ENCODE peak calls at places on chromosomes 11 and 22, in eight cellular contexts. G is esophagus squamous epithelium; K is CD4-positive, alpha-beta T cell; R is tibial nerve; L is fibroblast of lung; Y is brain microvascular endothelial cell; I is fibroblast of mammary gland; H is HCT116. S is an unnamed sample.

GRCh38 chr22:41290262-41291221 is 4.6 kb upstream of the RANGAP1 start:
- DNase-seq in G (no peak), K (no peak), R (peak), L (peak), Y (peak), I (peak), H (no peak), S (peak)

GRCh38 chr22:44574581-44575343 is 76.7 kb upstream of the RTL6 start:
- DNase-seq in G (no peak), K (no peak), R (no peak), L (no peak), Y (no peak), I (no peak), H (no peak), S (no peak)

GRCh38 chr11:118223992-118224391 is 819 bp downstream of the JAML start:
- DNase-seq in G (no peak), K (no peak), R (no peak), L (no peak), Y (no peak), I (no peak), H (no peak), S (no peak)

GRCh38 chr11:61652135-61652534 is 28.1 kb upstream of the DAGLA start:
- DNase-seq in G (no peak), K (no peak), R (no peak), L (no peak), Y (no peak), I (no peak), H (no peak), S (no peak)

GRCh38 chr11:60870276-60870675 is 2.9 kb downstream of the ZP1 start:
- DNase-seq in G (no peak), K (no peak), R (no peak), L (no peak), Y (no peak), I (no peak), H (no peak), S (no peak)

GRCh38 chr11:24575392-24575791 is 78.5 kb downstream of the LUZP2 start:
- DNase-seq in G (no peak), K (no peak), R (no peak), L (peak), Y (peak), I (peak), H (no peak), S (no peak)

GRCh38 chr11:30328676-30329075 is 5.8 kb downstream of the ARL14EP start:
- DNase-seq in G (no peak), K (no peak), R (no peak), L (no peak), Y (no peak), I (peak), H (no peak), S (no peak)

GRCh38 chr22:41449321-41449720 is 2.7 kb upstream of the TOB2 start:
- DNase-seq in G (no peak), K (no peak), R (no peak), L (no peak), Y (no peak), I (peak), H (no peak), S (no peak)

GRCh38 chr11:69373251-69373635 is 79.3 kb downstream of the MYEOV start:
- DNase-seq in G (no peak), K (no peak), R (no peak), L (no peak), Y (no peak), I (no peak), H (no peak), S (no peak)

GRCh38 chr22:26330971-26331625 is 98.0 kb upstream of the ASPHD2 start:
- DNase-seq in G (no peak), K (peak), R (peak), L (peak), Y (peak), I (peak), H (peak), S (peak)

GRCh38 chr22:26522012-26522411 is 9.7 kb upstream of the TFIP11 start:
- DNase-seq in G (no peak), K (no peak), R (no peak), L (no peak), Y (no peak), I (no peak), H (no peak), S (no peak)

GRCh38 chr22:50186789-50187523 is 1.2 kb downstream of the TRABD start:
- DNase-seq in G (no peak), K (no peak), R (no peak), L (peak), Y (no peak), I (peak), H (no peak), S (no peak)

GRCh38 chr11:75428301-75428724 is 4.7 kb downstream of the KLHL35 start:
- DNase-seq in G (peak), K (peak), R (peak), L (peak), Y (peak), I (peak), H (no peak), S (no peak)

GRCh38 chr11:66768088-66768521 is 39.1 kb upstream of the SPTBN2 start:
- DNase-seq in G (no peak), K (no peak), R (no peak), L (peak), Y (peak), I (peak), H (no peak), S (no peak)

GRCh38 chr11:14026961-14027360 is 64.4 kb downstream of the SPON1 start:
- DNase-seq in G (no peak), K (no peak), R (no peak), L (peak), Y (no peak), I (peak), H (no peak), S (no peak)

GRCh38 chr11:115959098-115959497 is 454.9 kb upstream of the CADM1 start:
- DNase-seq in G (no peak), K (no peak), R (no peak), L (no peak), Y (no peak), I (no peak), H (no peak), S (no peak)

GRCh38 chr11:73321342-73322110 is 13.4 kb downstream of the ARHGEF17 start:
- DNase-seq in G (no peak), K (no peak), R (no peak), L (peak), Y (peak), I (no peak), H (no peak), S (peak)

GRCh38 chr22:41561788-41562187 is 978 bp downstream of the CSDC2 start:
- DNase-seq in G (no peak), K (no peak), R (no peak), L (no peak), Y (no peak), I (no peak), H (no peak), S (no peak)

GRCh38 chr11:10396771-10397170 is 58.3 kb upstream of the AMPD3 start:
- DNase-seq in G (no peak), K (no peak), R (no peak), L (no peak), Y (no peak), I (no peak), H (no peak), S (no peak)

GRCh38 chr11:108432783-108433182 is 34.5 kb downstream of the C11orf65 start:
- DNase-seq in G (no peak), K (no peak), R (no peak), L (peak), Y (peak), I (peak), H (no peak), S (no peak)

GRCh38 chr11:64564947-64565889 is 25.8 kb upstream of the SLC22A12 start:
- DNase-seq in G (no peak), K (no peak), R (no peak), L (no peak), Y (no peak), I (no peak), H (no peak), S (no peak)

GRCh38 chr11:86632499-86633269 is 39.7 kb downstream of the ME3 start:
- DNase-seq in G (no peak), K (no peak), R (no peak), L (peak), Y (peak), I (peak), H (peak), S (no peak)
- TF ChIP-seq CTCF in G (peak), K (no peak), R (no peak), L (no peak), Y (peak), I (peak), H (peak), S (no peak)

GRCh38 chr22:49026476-49027121 is 801.1 kb downstream of the BRD1 start:
- DNase-seq in G (no peak), K (no peak), R (no peak), L (no peak), Y (no peak), I (no peak), H (no peak), S (no peak)
- TF ChIP-seq CTCF in G (no peak), K (no peak), R (peak), L (no peak), Y (no peak), I (no peak), H (peak), S (peak)

DNA sequence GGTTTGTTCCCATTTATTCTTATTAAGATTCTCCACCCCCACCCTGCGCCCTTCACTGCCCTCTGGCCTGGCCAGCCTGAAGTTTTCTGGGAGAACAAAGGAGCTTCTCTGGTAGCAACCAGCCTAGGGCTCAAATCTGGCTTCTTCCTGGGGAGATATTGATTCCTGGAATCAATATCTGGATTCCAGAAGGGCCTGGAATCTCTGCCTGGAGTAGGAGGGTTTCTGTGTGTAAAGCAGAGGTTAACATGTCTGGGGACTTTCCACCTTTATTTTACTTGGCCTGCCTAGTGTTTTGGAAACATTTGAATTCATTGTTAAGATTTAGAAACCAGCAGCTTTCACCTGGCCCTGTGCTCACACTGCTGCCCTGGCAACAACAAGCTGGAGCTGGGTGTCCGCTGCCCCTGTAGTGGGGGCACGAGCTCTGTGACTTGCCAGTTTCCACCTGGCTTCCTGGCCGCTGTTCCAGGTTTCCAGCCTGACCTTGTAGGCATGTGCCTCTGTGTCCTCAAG is 5.5 kb downstream of the C11orf91 start:
- DNase-seq in G (no peak), K (no peak), R (no peak), L (no peak), Y (no peak), I (no peak), H (no peak), S (no peak)
- TF ChIP-seq CTCF in G (no peak), K (no peak), R (no peak), L (no peak), Y (no peak), I (no peak), H (no peak), S (no peak)

DNA sequence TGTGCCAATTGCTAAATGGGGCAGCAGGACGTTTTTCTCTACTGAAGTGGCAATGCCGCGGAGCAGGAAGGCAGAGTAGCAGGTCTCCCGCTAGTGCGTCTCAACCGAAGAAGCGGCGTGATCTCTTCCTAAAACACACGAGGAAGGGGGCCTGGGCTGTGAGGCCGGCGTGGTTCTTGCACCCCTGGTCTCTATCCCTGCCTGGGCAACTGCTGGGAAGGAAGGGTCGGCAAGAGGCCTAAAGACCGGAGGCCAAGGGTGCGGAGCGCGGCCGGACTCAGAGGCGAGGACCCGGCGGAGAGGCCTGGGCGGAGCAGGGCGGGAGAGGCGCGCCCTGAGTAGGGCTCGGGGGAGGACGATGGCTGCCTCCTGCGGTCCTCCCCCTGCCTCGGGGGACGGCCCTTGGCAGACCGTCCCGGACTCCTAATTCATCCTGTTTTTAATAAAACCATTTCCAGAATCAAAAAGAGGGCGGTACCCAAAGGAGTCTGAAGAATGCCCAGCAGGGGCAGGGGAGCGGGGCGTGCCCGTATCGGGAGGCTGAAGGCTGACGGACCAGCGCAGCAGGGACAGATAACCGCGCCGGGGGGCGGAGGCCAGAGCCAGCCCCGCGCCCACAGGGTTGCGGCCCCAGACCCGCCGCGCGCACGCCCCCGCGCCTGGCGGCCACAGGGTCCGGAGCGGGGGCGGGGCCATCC is 559 bp upstream of the APLP2 start:
- DNase-seq in G (no peak), K (peak), R (peak), L (peak), Y (peak), I (peak), H (peak), S (no peak)
- TF ChIP-seq CTCF in G (no peak), K (no peak), R (no peak), L (no peak), Y (peak), I (no peak), H (no peak), S (no peak)